ENCODE peak calls at places on chromosome 20, in nine cellular contexts. P is lung; N is GM06990; O is WTC11; C is stimulated activated CD4-positive, alpha-beta T cell treated with anti-CD3 and anti-CD28 coated beads, Interleukin-1b, Interleukin-23, amount 100 ng/mL, for 1 hour; I is stomach; D is RCC 7860; T is dermis microvascular lymphatic vessel endothelial cell; F is stimulated activated naive CD4-positive, alpha-beta T cell. K is an unnamed sample.
A peak's percentile ranks its signal among the peaks of the same experiment; 100 is the strongest.

GRCh38 chr20:45020236-45020886 is 54.0 kb downstream of the STK4 start:
- DNase-seq in P (no peak), N (no peak), O (no peak), C (no peak), I (no peak), D (no peak), T (no peak), F (no peak), K (no peak)

GRCh38 chr20:43812216-43812615 is 85.4 kb upstream of the GTSF1L start:
- DNase-seq in P (no peak), N (no peak), O (no peak), C (no peak), I (no peak), D (no peak), T (no peak), F (no peak), K (no peak)

GRCh38 chr20:10487354-10488115 is 52.4 kb downstream of the SLX4IP start:
- DNase-seq in P (no peak), N (no peak), O (no peak), C (no peak), I (no peak), D (no peak), T (no peak), F (no peak), K (no peak)

GRCh38 chr20:39109933-39110818 is 148.0 kb downstream of the DHX35 start:
- DNase-seq in P (no peak), N (no peak), O (peak; percentile 51), C (no peak), I (no peak), D (no peak), T (no peak), F (no peak), K (no peak)

GRCh38 chr20:15122613-15123012 is 785.2 kb upstream of the FLRT3 start:
- DNase-seq in P (no peak), N (no peak), O (no peak), C (no peak), I (no peak), D (no peak), T (no peak), F (no peak), K (no peak)

GRCh38 chr20:25600632-25601031 is 15.3 kb upstream of the NINL start:
- DNase-seq in P (no peak), N (no peak), O (no peak), C (no peak), I (no peak), D (peak; percentile 11), T (no peak), F (no peak), K (no peak)

GRCh38 chr20:4012631-4013030 is 2.7 kb downstream of the RNF24 start:
- DNase-seq in P (no peak), N (no peak), O (no peak), C (no peak), I (no peak), D (no peak), T (no peak), F (no peak), K (no peak)

GRCh38 chr20:32495217-32495565 is 89.9 kb downstream of the NOL4L start:
- DNase-seq in P (no peak), N (no peak), O (no peak), C (no peak), I (no peak), D (no peak), T (no peak), F (no peak), K (no peak)

GRCh38 chr20:61983965-61984364 is 81.7 kb downstream of the TAF4 start:
- DNase-seq in P (no peak), N (no peak), O (no peak), C (no peak), I (no peak), D (no peak), T (no peak), F (no peak), K (no peak)

GRCh38 chr20:57849126-57849867 is 139.5 kb upstream of the PMEPA1 start:
- DNase-seq in P (no peak), N (no peak), O (no peak), C (no peak), I (no peak), D (no peak), T (no peak), F (no peak), K (no peak)

GRCh38 chr20:44396790-44397189 is 41.3 kb downstream of the HNF4A start:
- DNase-seq in P (no peak), N (no peak), O (no peak), C (no peak), I (no peak), D (no peak), T (no peak), F (no peak), K (no peak)

GRCh38 chr20:48760403-48760889 is 67.4 kb downstream of the PREX1 start:
- DNase-seq in P (no peak), N (peak; percentile 72), O (no peak), C (peak; percentile 32), I (peak; percentile 34), D (no peak), T (peak; percentile 88), F (peak; percentile 20), K (peak; percentile 82)

GRCh38 chr20:38321959-38322598 is 18.1 kb downstream of the BPI start:
- DNase-seq in P (no peak), N (no peak), O (peak; percentile 35), C (no peak), I (no peak), D (peak; percentile 44), T (peak; percentile 72), F (no peak), K (no peak)

GRCh38 chr20:58650181-58650775 is 805 bp upstream of the STX16 start:
- DNase-seq in P (no peak), N (peak; percentile 53), O (no peak), C (no peak), I (no peak), D (no peak), T (peak; percentile 21), F (peak; percentile 72), K (peak; percentile 18)

GRCh38 chr20:59808729-59809381 is 124.6 kb downstream of the SYCP2 start:
- DNase-seq in P (peak; percentile 22), N (no peak), O (no peak), C (no peak), I (peak; percentile 21), D (no peak), T (no peak), F (no peak), K (no peak)

GRCh38 chr20:49610701-49611538 is 43.0 kb upstream of the PTGIS start:
- DNase-seq in P (peak; percentile 78), N (peak; percentile 86), O (peak; percentile 95), C (peak; percentile 37), I (peak; percentile 86), D (peak; percentile 65), T (peak; percentile 55), F (peak; percentile 52), K (peak; percentile 43)

GRCh38 chr20:49278036-49278816 is at the start of gene ZNFX1:
- DNase-seq in P (peak; percentile 99), N (peak; percentile 99), O (peak; percentile 98), C (peak; percentile 97), I (peak; percentile 99), D (peak; percentile 98), T (peak; percentile 98), F (peak; percentile 97), K (peak; percentile 96)

GRCh38 chr20:48042628-48043027 is 257.3 kb upstream of the SULF2 start:
- DNase-seq in P (no peak), N (no peak), O (no peak), C (no peak), I (no peak), D (no peak), T (no peak), F (no peak), K (no peak)

GRCh38 chr20:40562031-40562430 is 127.0 kb downstream of the MAFB start:
- DNase-seq in P (peak; percentile 35), N (no peak), O (no peak), C (no peak), I (no peak), D (peak; percentile 58), T (no peak), F (no peak), K (no peak)

GRCh38 chr20:24691901-24692351 is 222.5 kb downstream of the SYNDIG1 start:
- DNase-seq in P (no peak), N (no peak), O (no peak), C (no peak), I (peak; percentile 17), D (no peak), T (no peak), F (no peak), K (no peak)

GRCh38 chr20:50569864-50570836 is 60.0 kb downstream of the PTPN1 start:
- DNase-seq in P (no peak), N (peak; percentile 69), O (peak; percentile 58), C (no peak), I (no peak), D (peak; percentile 13), T (peak; percentile 69), F (no peak), K (no peak)

GRCh38 chr20:44770480-44771171 is 25.0 kb downstream of the KCNK15 start:
- DNase-seq in P (no peak), N (no peak), O (no peak), C (no peak), I (no peak), D (no peak), T (no peak), F (no peak), K (no peak)

GRCh38 chr20:20371133-20371532 is 3.2 kb downstream of the INSM1 start:
- DNase-seq in P (no peak), N (no peak), O (no peak), C (no peak), I (no peak), D (no peak), T (no peak), F (no peak), K (no peak)

GRCh38 chr20:59709636-59710035 is 105.3 kb downstream of the PHACTR3 start:
- DNase-seq in P (no peak), N (no peak), O (no peak), C (no peak), I (no peak), D (no peak), T (no peak), F (no peak), K (no peak)

GRCh38 chr20:64079273-64080012 is at the start of gene RGS19:
- DNase-seq in P (peak; percentile 76), N (peak; percentile 89), O (peak; percentile 75), C (no peak), I (peak; percentile 82), D (peak; percentile 42), T (peak; percentile 83), F (peak; percentile 63), K (peak; percentile 69)

GRCh38 chr20:18702736-18703135 is 110.8 kb upstream of the SCP2D1 start:
- DNase-seq in P (no peak), N (no peak), O (no peak), C (no peak), I (no peak), D (no peak), T (no peak), F (no peak), K (no peak)

GRCh38 chr20:46004813-46005505 is 3.7 kb upstream of the MMP9 start:
- DNase-seq in P (no peak), N (no peak), O (peak; percentile 43), C (no peak), I (peak; percentile 47), D (no peak), T (no peak), F (peak; percentile 10), K (no peak)

GRCh38 chr20:3406481-3407425 is 716 bp downstream of the DNAAF9 start:
- DNase-seq in P (no peak), N (no peak), O (peak; percentile 30), C (no peak), I (peak; percentile 34), D (no peak), T (peak; percentile 33), F (peak; percentile 36), K (no peak)

GRCh38 chr20:62111148-62111547 is 11.1 kb upstream of the LSM14B start:
- DNase-seq in P (no peak), N (no peak), O (no peak), C (no peak), I (no peak), D (no peak), T (no peak), F (no peak), K (no peak)

GRCh38 chr20:48626226-48626937 is 201.4 kb downstream of the PREX1 start:
- DNase-seq in P (no peak), N (no peak), O (no peak), C (no peak), I (no peak), D (no peak), T (no peak), F (peak; percentile 28), K (no peak)

GRCh38 chr20:57993738-57994431 is 234.6 kb downstream of the ANKRD60 start:
- DNase-seq in P (no peak), N (no peak), O (no peak), C (no peak), I (no peak), D (peak; percentile 59), T (no peak), F (no peak), K (no peak)